ENCODE peak calls at places on chromosomes 11 and 22, in seven cellular contexts. J is tibial artery; W is NCI-H1436; A is stimulated activated CD4-positive, alpha-beta T cell treated with anti-CD3 and anti-CD28 coated beads, Interleukin-1b, Interleukin-23, amount 100 ng/mL, for 48 hours; N is fibroblast of pulmonary artery; K is Kasumi-1; E is fibroblast of gingiva. Q is an unnamed sample.

GRCh38 chr11:14029971-14030531 is 67.5 kb downstream of the SPON1 start:
- DNase-seq in J (peak), W (no peak), A (no peak), N (peak), K (no peak), E (peak), Q (peak)

GRCh38 chr22:38295863-38296262 is 21.4 kb downstream of the CSNK1E start:
- DNase-seq in J (no peak), W (no peak), A (no peak), N (no peak), K (no peak), E (no peak), Q (no peak)

GRCh38 chr22:23503736-23504440 is 76.2 kb downstream of the IGLL1 start:
- DNase-seq in J (no peak), W (no peak), A (no peak), N (no peak), K (no peak), E (no peak), Q (peak)

GRCh38 chr11:116582621-116583020 is 190.2 kb downstream of the BUD13 start:
- DNase-seq in J (no peak), W (no peak), A (no peak), N (no peak), K (no peak), E (no peak), Q (no peak)

GRCh38 chr11:15747671-15748070 is 608.7 kb downstream of the SOX6 start:
- DNase-seq in J (no peak), W (no peak), A (no peak), N (no peak), K (no peak), E (no peak), Q (no peak)

GRCh38 chr11:8839957-8840945 is 70.7 kb upstream of the AKIP1 start:
- DNase-seq in J (no peak), W (no peak), A (peak), N (peak), K (no peak), E (no peak), Q (no peak)

GRCh38 chr11:1197886-1198765 is 24.7 kb upstream of the MUC5B start:
- DNase-seq in J (peak), W (no peak), A (no peak), N (no peak), K (no peak), E (no peak), Q (peak)

GRCh38 chr11:111978028-111978771 is 41.1 kb downstream of the DIXDC1 start:
- DNase-seq in J (peak), W (no peak), A (no peak), N (peak), K (no peak), E (peak), Q (no peak)

GRCh38 chr11:17742019-17742418 is 7.4 kb downstream of the KCNC1 start:
- DNase-seq in J (no peak), W (no peak), A (no peak), N (no peak), K (no peak), E (no peak), Q (no peak)

GRCh38 chr22:44587911-44588310 is 89.9 kb upstream of the RTL6 start:
- DNase-seq in J (no peak), W (no peak), A (no peak), N (no peak), K (no peak), E (no peak), Q (no peak)

GRCh38 chr22:50620861-50621490 is 7.0 kb downstream of the ARSA start:
- DNase-seq in J (no peak), W (no peak), A (peak), N (no peak), K (no peak), E (no peak), Q (no peak)

GRCh38 chr11:121063728-121064127 is 37.3 kb upstream of the TECTA start:
- DNase-seq in J (no peak), W (no peak), A (no peak), N (no peak), K (peak), E (no peak), Q (no peak)

GRCh38 chr11:11774928-11775327 is 66.8 kb upstream of the USP47 start:
- DNase-seq in J (no peak), W (no peak), A (no peak), N (no peak), K (no peak), E (no peak), Q (no peak)

GRCh38 chr11:71336176-71336995 is 84.0 kb upstream of the SHANK2 start:
- DNase-seq in J (no peak), W (no peak), A (no peak), N (no peak), K (no peak), E (no peak), Q (no peak)

GRCh38 chr11:72876147-72876546 is 61.9 kb downstream of the ATG16L2 start:
- DNase-seq in J (no peak), W (no peak), A (no peak), N (no peak), K (no peak), E (no peak), Q (no peak)

GRCh38 chr22:39655736-39656285 is 85.3 kb downstream of the CACNA1I start:
- DNase-seq in J (no peak), W (no peak), A (no peak), N (no peak), K (no peak), E (no peak), Q (no peak)

GRCh38 chr11:88041679-88042078 is 133.6 kb downstream of the RAB38 start:
- DNase-seq in J (no peak), W (no peak), A (no peak), N (no peak), K (no peak), E (no peak), Q (no peak)